ENCODE peak calls at places on chromosomes 4 and X, in eight cellular contexts. U is choroid plexus epithelial cell, G is PC-3, V is body of pancreas, D is heart right ventricle, M is brain microvascular endothelial cell, E is astrocyte of the cerebellum, F is HL-60. Q is an unnamed sample.

GRCh38 chr4:73740353-73740778 is at the start of gene CXCL8:
- DNase-seq in U (peak), G (peak), V (peak), D (peak), M (peak), E (peak), F (peak), Q (peak)

GRCh38 chrX:150044556-150044955 is 106.3 kb upstream of the EOLA2 start:
- DNase-seq in U (peak), G (peak), V (no peak), D (no peak), M (no peak), E (no peak), F (no peak), Q (peak)

GRCh38 chrX:70264784-70265183 is 3.4 kb upstream of the ARR3 start:
- DNase-seq in U (peak), G (no peak), V (no peak), D (no peak), M (no peak), E (no peak), F (no peak), Q (peak)

GRCh38 chr4:6893449-6894085 is 16.1 kb upstream of the TBC1D14 start:
- DNase-seq in U (peak), G (no peak), V (peak), D (no peak), M (peak), E (no peak), F (peak), Q (no peak)

GRCh38 chr4:3372933-3373465 is 68.8 kb upstream of the HGFAC start:
- DNase-seq in U (no peak), G (no peak), V (peak), D (peak), M (no peak), E (no peak), F (peak), Q (no peak)

GRCh38 chr4:101346312-101346561 is 1.1 kb downstream of the PPP3CA start:
- DNase-seq in U (no peak), G (no peak), V (no peak), D (peak), M (no peak), E (no peak), F (peak), Q (no peak)

GRCh38 chr4:742742-743311 is 37.2 kb downstream of the PCGF3 start:
- DNase-seq in U (peak), G (peak), V (peak), D (peak), M (peak), E (no peak), F (peak), Q (peak)

GRCh38 chr4:26124753-26125236 is 196.0 kb upstream of the RBPJ start:
- DNase-seq in U (no peak), G (peak), V (no peak), D (no peak), M (no peak), E (no peak), F (no peak), Q (peak)

GRCh38 chrX:48894891-48895290 is 2.7 kb downstream of the TIMM17B start:
- DNase-seq in U (no peak), G (no peak), V (no peak), D (no peak), M (no peak), E (no peak), F (no peak), Q (no peak)

GRCh38 chr4:25467843-25468242 is 90.8 kb downstream of the ANAPC4 start:
- DNase-seq in U (no peak), G (no peak), V (no peak), D (no peak), M (no peak), E (no peak), F (no peak), Q (no peak)

GRCh38 chrX:24110049-24110448 is 39.5 kb upstream of the ZFX start:
- DNase-seq in U (no peak), G (no peak), V (peak), D (no peak), M (no peak), E (no peak), F (no peak), Q (no peak)

GRCh38 chr4:126583509-126583908 is 1049.2 kb upstream of the INTU start:
- DNase-seq in U (peak), G (peak), V (no peak), D (no peak), M (no peak), E (no peak), F (peak), Q (peak)

GRCh38 chr4:101790521-101791188 is at the start of gene BANK1:
- DNase-seq in U (peak), G (peak), V (peak), D (peak), M (no peak), E (no peak), F (peak), Q (no peak)

GRCh38 chr4:81470456-81471327 is 1.0 kb downstream of the RASGEF1B start:
- DNase-seq in U (peak), G (peak), V (peak), D (peak), M (peak), E (no peak), F (no peak), Q (no peak)

GRCh38 chr4:60396680-60397079 is 803.4 kb upstream of the ADGRL3 start:
- DNase-seq in U (no peak), G (peak), V (no peak), D (no peak), M (peak), E (no peak), F (no peak), Q (no peak)

GRCh38 chrX:123081766-123082165 is 102.3 kb upstream of the GRIA3 start:
- DNase-seq in U (no peak), G (no peak), V (no peak), D (no peak), M (peak), E (peak), F (no peak), Q (peak)

GRCh38 chr4:155819066-155819465 is 47.0 kb downstream of the ASIC5 start:
- DNase-seq in U (peak), G (peak), V (no peak), D (no peak), M (no peak), E (no peak), F (no peak), Q (no peak)

GRCh38 chrX:29471829-29472228 is 743.5 kb upstream of the MAGEB2 start:
- DNase-seq in U (no peak), G (no peak), V (no peak), D (no peak), M (no peak), E (no peak), F (no peak), Q (no peak)

GRCh38 chr4:21795091-21795490 is 153.5 kb downstream of the KCNIP4 start:
- DNase-seq in U (peak), G (no peak), V (no peak), D (no peak), M (peak), E (no peak), F (no peak), Q (peak)

GRCh38 chr4:53119685-53120084 is 246.2 kb downstream of the SCFD2 start:
- DNase-seq in U (peak), G (no peak), V (peak), D (no peak), M (peak), E (peak), F (no peak), Q (peak)

GRCh38 chr4:184383497-184384055 is 90.8 kb downstream of the IRF2 start:
- DNase-seq in U (peak), G (peak), V (peak), D (no peak), M (peak), E (peak), F (no peak), Q (peak)

DNA sequence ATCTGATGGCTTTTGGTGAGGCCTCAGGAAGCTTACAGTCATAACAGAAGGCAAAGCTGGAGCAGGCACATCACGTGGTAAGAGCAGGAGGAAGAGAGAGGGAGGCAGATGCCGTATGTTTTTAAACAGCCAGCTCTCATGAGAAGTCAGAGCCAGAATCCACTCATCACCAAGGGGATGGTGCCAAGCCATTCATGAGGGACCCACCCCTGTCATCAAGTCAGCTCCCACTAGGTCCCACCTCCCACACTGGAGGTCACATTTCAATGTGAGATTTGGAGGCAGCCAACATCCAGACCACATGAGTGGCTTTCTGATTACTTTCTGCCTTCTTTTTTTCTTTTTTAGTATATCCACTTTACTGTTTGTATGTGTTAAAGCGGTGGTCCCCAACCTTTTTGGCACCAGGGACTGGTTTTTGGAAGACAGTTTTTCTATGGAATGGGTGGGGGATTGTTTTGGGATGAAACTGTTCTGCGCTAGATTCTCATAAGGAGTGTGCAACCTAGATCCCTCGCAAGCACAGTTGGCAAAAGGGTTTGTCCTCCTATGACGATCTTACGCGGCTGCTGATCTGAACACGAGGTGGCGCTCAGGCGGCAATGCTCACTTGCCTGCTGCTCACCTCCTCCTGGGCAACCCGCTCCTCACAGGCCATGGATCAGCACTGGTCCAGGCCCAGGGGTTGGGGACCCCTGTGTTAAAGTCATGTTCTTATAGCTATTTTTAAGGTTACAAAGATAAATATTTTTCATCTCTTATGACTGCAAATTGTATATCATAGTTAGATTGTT is 61.7 kb downstream of the SLIT2 start:
- DNase-seq in U (peak), G (no peak), V (peak), D (no peak), M (no peak), E (no peak), F (peak), Q (no peak)
- TF ChIP-seq CTCF in U (peak), G (no peak), V (no peak), D (peak), M (peak), E (no peak), F (peak), Q (no peak)

DNA sequence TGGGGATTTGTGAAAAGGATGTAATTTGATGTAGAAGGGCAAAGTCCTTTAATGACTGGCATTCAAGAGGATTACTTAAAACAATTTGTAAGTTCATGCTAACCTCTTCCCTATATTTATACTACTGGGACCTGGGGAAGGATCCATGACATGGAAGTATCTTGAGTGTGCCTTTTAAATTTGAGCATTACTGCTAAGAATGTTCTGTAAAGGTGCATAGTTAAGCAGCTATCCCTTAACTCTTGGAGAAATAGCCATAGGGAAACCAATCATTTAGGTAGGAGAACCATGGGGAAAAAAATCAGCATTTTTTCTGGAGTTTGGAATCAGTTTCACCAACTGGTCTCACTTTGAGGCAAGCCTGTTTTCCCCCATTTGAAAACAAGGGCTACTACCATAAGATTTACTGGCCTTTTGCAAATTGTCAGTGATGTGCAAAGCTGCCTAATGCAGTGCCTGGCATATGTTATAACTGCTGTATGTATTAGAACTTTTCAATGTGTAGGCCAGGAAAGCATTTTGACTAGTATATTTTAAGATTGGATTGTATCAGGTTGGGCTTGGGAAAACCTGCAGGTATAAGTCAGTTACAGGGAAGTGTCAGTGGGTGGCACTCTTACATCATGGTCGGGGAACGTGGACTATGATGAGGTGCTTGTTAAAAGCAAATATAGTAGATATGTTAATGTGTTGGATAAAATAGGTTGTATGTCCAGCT is 72.1 kb downstream of the PRSS12 start:
- DNase-seq in U (peak), G (peak), V (peak), D (peak), M (peak), E (peak), F (peak), Q (peak)
- H3K4me3 ChIP-seq in U (peak), G (peak), V (peak), D (no peak), M (peak), E (peak), F (peak), Q (peak)

DNA sequence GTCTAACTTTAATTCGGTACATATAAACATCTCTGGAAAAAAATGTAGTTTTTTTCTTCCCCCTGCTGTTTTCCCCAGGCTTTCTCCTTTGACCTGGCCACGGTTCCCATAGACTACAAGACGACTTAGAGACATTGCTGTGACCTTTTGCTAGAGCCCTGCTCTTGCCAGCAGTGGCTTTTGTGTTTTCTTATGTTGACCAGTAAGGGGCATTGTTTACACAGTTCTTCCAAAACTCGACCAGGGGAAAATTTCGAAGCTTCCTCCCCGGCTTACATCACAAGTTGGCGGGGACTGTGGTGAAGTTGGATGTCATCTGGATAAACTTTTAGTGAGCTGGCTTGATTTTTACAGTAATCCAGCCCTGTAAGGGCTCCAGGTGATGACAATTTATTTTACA is 9.3 kb downstream of the CCDC160 start:
- DNase-seq in U (peak), G (peak), V (no peak), D (no peak), M (no peak), E (no peak), F (no peak), Q (peak)
- TF ChIP-seq CTCF in U (no peak), G (peak), V (no peak), D (no peak), M (no peak), E (no peak), F (no peak), Q (no peak)

DNA sequence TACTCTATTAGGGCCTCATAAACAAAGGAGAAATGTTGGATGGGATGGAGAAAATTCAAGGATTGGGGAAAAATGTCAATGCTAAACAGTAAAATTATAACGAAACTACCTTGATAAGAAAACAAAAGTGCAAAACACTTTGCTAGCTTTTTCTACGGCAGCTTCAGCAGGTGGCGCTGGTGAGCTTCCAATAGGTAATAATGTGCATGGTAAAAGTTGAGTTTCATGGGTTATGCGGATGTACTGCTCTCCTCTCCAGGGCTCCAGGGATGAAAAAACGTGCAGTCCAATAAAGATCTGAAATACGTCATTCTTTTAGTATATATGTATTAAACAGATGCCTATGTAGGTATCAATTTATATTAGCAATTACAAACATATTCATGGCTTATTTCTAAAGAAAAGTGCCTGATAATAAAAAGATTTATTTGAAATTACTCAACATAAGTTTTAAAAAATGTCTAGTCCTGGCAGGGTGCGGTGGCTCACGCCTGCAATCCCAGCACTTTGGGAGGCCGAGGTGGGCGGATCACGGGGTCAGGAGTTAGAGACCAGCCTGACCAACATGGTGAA is 239.6 kb downstream of the GRXCR1 start:
- DNase-seq in U (peak), G (peak), V (peak), D (peak), M (peak), E (peak), F (peak), Q (peak)
- H3K4me3 ChIP-seq in U (no peak), G (peak), V (no peak), D (no peak), M (no peak), E (no peak), F (no peak), Q (no peak)

DNA sequence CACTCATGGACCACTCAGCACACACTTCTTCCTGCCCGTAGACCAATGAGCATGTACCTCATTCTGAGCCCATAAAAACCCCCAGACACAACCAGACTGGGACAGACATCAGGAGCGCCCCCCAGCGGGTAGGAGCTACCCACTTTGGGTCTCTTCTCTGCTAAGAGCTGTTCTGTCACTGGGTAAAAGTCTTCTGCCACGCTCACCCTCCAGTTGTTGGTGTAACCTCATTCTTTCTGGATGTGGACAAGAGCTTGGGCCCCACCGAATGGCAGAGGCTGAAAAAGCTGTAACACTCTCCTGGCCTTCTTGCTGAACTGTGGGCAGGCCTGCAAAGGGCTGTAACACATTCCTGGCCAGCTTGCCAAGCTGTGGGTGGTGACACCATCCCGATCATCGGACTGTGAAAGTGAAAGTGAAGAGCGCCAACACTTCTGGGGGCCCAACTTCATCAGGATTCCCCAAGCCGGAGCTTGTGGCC is 137.6 kb downstream of the TECRL start:
- DNase-seq in U (no peak), G (peak), V (no peak), D (peak), M (no peak), E (peak), F (no peak), Q (no peak)
- TF ChIP-seq CTCF in U (no peak), G (peak), V (no peak), D (peak), M (no peak), E (no peak), F (no peak), Q (no peak)

DNA sequence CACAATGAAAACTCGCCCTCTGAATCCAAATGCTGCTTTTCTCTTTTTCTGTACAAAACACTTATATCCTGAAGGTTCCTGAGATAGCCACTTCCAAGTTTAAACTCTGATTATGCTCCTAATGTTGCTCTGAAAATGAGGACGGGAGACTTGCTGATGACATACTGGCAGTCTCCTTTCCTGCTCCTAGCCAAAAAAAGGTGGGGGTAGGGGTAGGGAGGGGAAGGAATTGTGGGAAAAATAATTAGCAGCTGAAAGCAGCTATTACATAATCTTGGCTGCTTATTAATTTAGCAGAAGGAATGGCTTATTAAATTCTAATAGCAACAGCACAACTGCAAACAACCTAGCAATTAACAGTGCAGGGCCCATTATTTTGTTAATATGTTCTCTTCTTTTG is 2.0 kb upstream of the AP1S2 start:
- DNase-seq in U (no peak), G (no peak), V (no peak), D (no peak), M (no peak), E (no peak), F (no peak), Q (no peak)
- H3K4me3 ChIP-seq in U (no peak), G (no peak), V (no peak), D (no peak), M (no peak), E (no peak), F (no peak), Q (no peak)

GRCh38 chr4:162499478-162499877 is 335.7 kb upstream of the FSTL5 start:
- DNase-seq in U (peak), G (peak), V (no peak), D (no peak), M (no peak), E (no peak), F (no peak), Q (no peak)
- TF ChIP-seq CTCF in U (peak), G (peak), V (peak), D (peak), M (peak), E (peak), F (no peak), Q (peak)